ENCODE peak calls at places on chromosomes 12 and 14, in eight cellular contexts. One of them, this sample, is unnamed.

GRCh38 chr12:65958456-65958855 is 134.2 kb downstream of the HMGA2 start:
- DNase-seq in activated CD4-positive, alpha-beta memory T cell treated with anti-CD3 and anti-CD28 coated beads, Interleukin-2, amount 10 ng/mL, durations not matched to agents 7 days and 5 days: no peak
- DNase-seq in stimulated activated naive CD8-positive, alpha-beta T cell treated with anti-CD3 and anti-CD28 coated beads, Interleukin-15, amount 100 ng/mL, for 72 hours: no peak
- DNase-seq in NCI-H1105: no peak
- DNase-seq in GM04503: no peak
- DNase-seq in stimulated activated CD8-positive, alpha-beta memory T cell treated with anti-CD3 and anti-CD28 coated beads, Interleukin-2, amount 100 ng/mL, for 48 hours: no peak
- DNase-seq in endothelial cell: no peak
- DNase-seq in A549: no peak
- DNase-seq in this sample: no peak

GRCh38 chr12:34345801-34346200 is 323.5 kb downstream of the ALG10 start:
- DNase-seq in activated CD4-positive, alpha-beta memory T cell treated with anti-CD3 and anti-CD28 coated beads, Interleukin-2, amount 10 ng/mL, durations not matched to agents 7 days and 5 days: no peak
- DNase-seq in stimulated activated naive CD8-positive, alpha-beta T cell treated with anti-CD3 and anti-CD28 coated beads, Interleukin-15, amount 100 ng/mL, for 72 hours: no peak
- DNase-seq in NCI-H1105: peak
- DNase-seq in GM04503: no peak
- DNase-seq in stimulated activated CD8-positive, alpha-beta memory T cell treated with anti-CD3 and anti-CD28 coated beads, Interleukin-2, amount 100 ng/mL, for 48 hours: no peak
- DNase-seq in endothelial cell: no peak
- DNase-seq in A549: no peak
- DNase-seq in this sample: no peak

GRCh38 chr14:81416981-81417380 is 16.9 kb upstream of the STON2 start:
- DNase-seq in activated CD4-positive, alpha-beta memory T cell treated with anti-CD3 and anti-CD28 coated beads, Interleukin-2, amount 10 ng/mL, durations not matched to agents 7 days and 5 days: no peak
- DNase-seq in stimulated activated naive CD8-positive, alpha-beta T cell treated with anti-CD3 and anti-CD28 coated beads, Interleukin-15, amount 100 ng/mL, for 72 hours: no peak
- DNase-seq in NCI-H1105: no peak
- DNase-seq in GM04503: no peak
- DNase-seq in stimulated activated CD8-positive, alpha-beta memory T cell treated with anti-CD3 and anti-CD28 coated beads, Interleukin-2, amount 100 ng/mL, for 48 hours: no peak
- DNase-seq in endothelial cell: no peak
- DNase-seq in A549: no peak
- DNase-seq in this sample: no peak

GRCh38 chr12:70854871-70855578 is 65.5 kb downstream of the PTPRR start:
- DNase-seq in activated CD4-positive, alpha-beta memory T cell treated with anti-CD3 and anti-CD28 coated beads, Interleukin-2, amount 10 ng/mL, durations not matched to agents 7 days and 5 days: no peak
- DNase-seq in stimulated activated naive CD8-positive, alpha-beta T cell treated with anti-CD3 and anti-CD28 coated beads, Interleukin-15, amount 100 ng/mL, for 72 hours: no peak
- DNase-seq in NCI-H1105: no peak
- DNase-seq in GM04503: no peak
- DNase-seq in stimulated activated CD8-positive, alpha-beta memory T cell treated with anti-CD3 and anti-CD28 coated beads, Interleukin-2, amount 100 ng/mL, for 48 hours: no peak
- DNase-seq in endothelial cell: no peak
- DNase-seq in A549: no peak
- DNase-seq in this sample: no peak

GRCh38 chr14:76782885-76783566 is 21.8 kb downstream of the VASH1 start:
- DNase-seq in activated CD4-positive, alpha-beta memory T cell treated with anti-CD3 and anti-CD28 coated beads, Interleukin-2, amount 10 ng/mL, durations not matched to agents 7 days and 5 days: peak
- DNase-seq in stimulated activated naive CD8-positive, alpha-beta T cell treated with anti-CD3 and anti-CD28 coated beads, Interleukin-15, amount 100 ng/mL, for 72 hours: no peak
- DNase-seq in NCI-H1105: no peak
- DNase-seq in GM04503: no peak
- DNase-seq in stimulated activated CD8-positive, alpha-beta memory T cell treated with anti-CD3 and anti-CD28 coated beads, Interleukin-2, amount 100 ng/mL, for 48 hours: no peak
- DNase-seq in endothelial cell: no peak
- DNase-seq in A549: no peak
- DNase-seq in this sample: no peak

GRCh38 chr14:60933920-60934655 is 46.8 kb downstream of the TRMT5 start:
- DNase-seq in activated CD4-positive, alpha-beta memory T cell treated with anti-CD3 and anti-CD28 coated beads, Interleukin-2, amount 10 ng/mL, durations not matched to agents 7 days and 5 days: no peak
- DNase-seq in stimulated activated naive CD8-positive, alpha-beta T cell treated with anti-CD3 and anti-CD28 coated beads, Interleukin-15, amount 100 ng/mL, for 72 hours: no peak
- DNase-seq in NCI-H1105: no peak
- DNase-seq in GM04503: no peak
- DNase-seq in stimulated activated CD8-positive, alpha-beta memory T cell treated with anti-CD3 and anti-CD28 coated beads, Interleukin-2, amount 100 ng/mL, for 48 hours: no peak
- DNase-seq in endothelial cell: no peak
- DNase-seq in A549: no peak
- DNase-seq in this sample: no peak

GRCh38 chr12:54360717-54361456 is 3.4 kb downstream of the GPR84 start:
- DNase-seq in activated CD4-positive, alpha-beta memory T cell treated with anti-CD3 and anti-CD28 coated beads, Interleukin-2, amount 10 ng/mL, durations not matched to agents 7 days and 5 days: peak
- DNase-seq in stimulated activated naive CD8-positive, alpha-beta T cell treated with anti-CD3 and anti-CD28 coated beads, Interleukin-15, amount 100 ng/mL, for 72 hours: peak
- DNase-seq in NCI-H1105: peak
- DNase-seq in GM04503: no peak
- DNase-seq in stimulated activated CD8-positive, alpha-beta memory T cell treated with anti-CD3 and anti-CD28 coated beads, Interleukin-2, amount 100 ng/mL, for 48 hours: peak
- DNase-seq in endothelial cell: peak
- DNase-seq in A549: peak
- DNase-seq in this sample: peak

GRCh38 chr12:31506907-31507306 is 84.0 kb downstream of the DENND5B start:
- DNase-seq in activated CD4-positive, alpha-beta memory T cell treated with anti-CD3 and anti-CD28 coated beads, Interleukin-2, amount 10 ng/mL, durations not matched to agents 7 days and 5 days: no peak
- DNase-seq in stimulated activated naive CD8-positive, alpha-beta T cell treated with anti-CD3 and anti-CD28 coated beads, Interleukin-15, amount 100 ng/mL, for 72 hours: no peak
- DNase-seq in NCI-H1105: no peak
- DNase-seq in GM04503: no peak
- DNase-seq in stimulated activated CD8-positive, alpha-beta memory T cell treated with anti-CD3 and anti-CD28 coated beads, Interleukin-2, amount 100 ng/mL, for 48 hours: no peak
- DNase-seq in endothelial cell: no peak
- DNase-seq in A549: no peak
- DNase-seq in this sample: no peak

GRCh38 chr12:1840981-1841425 is 20.6 kb downstream of the LRTM2 start:
- DNase-seq in activated CD4-positive, alpha-beta memory T cell treated with anti-CD3 and anti-CD28 coated beads, Interleukin-2, amount 10 ng/mL, durations not matched to agents 7 days and 5 days: no peak
- DNase-seq in stimulated activated naive CD8-positive, alpha-beta T cell treated with anti-CD3 and anti-CD28 coated beads, Interleukin-15, amount 100 ng/mL, for 72 hours: no peak
- DNase-seq in NCI-H1105: no peak
- DNase-seq in GM04503: no peak
- DNase-seq in stimulated activated CD8-positive, alpha-beta memory T cell treated with anti-CD3 and anti-CD28 coated beads, Interleukin-2, amount 100 ng/mL, for 48 hours: no peak
- DNase-seq in endothelial cell: no peak
- DNase-seq in A549: no peak
- DNase-seq in this sample: no peak

This sample was measured in COLO829.